ENCODE peak calls at places on chromosomes 2 and 18, in eight cellular contexts. U, P, F, Z, O, B, D and J are unnamed samples.

GRCh38 chr2:47173986-47174730 is 19.1 kb upstream of the STPG4 start:
- DNase-seq in B (no peak), O (no peak), U (no peak), P (no peak), F (no peak), D (no peak), Z (no peak), J (no peak)

GRCh38 chr18:70288851-70289328 is at the start of gene SOCS6:
- DNase-seq in B (peak; percentile 70), P (peak; percentile 88), Z (peak; percentile 31), D (peak; percentile 67), F (peak; percentile 57), O (peak; percentile 43), U (peak; percentile 59), J (no peak)

GRCh38 chr2:102385522-102385921 is 29.9 kb downstream of the IL18R1 start:
- DNase-seq in U (no peak), O (no peak), B (no peak), D (no peak), Z (no peak), P (no peak), F (no peak), J (no peak)

GRCh38 chr2:209579236-209579749 is 155.4 kb downstream of the MAP2 start:
- DNase-seq in B (peak; percentile 21), O (peak; percentile 5), D (no peak), P (peak; percentile 66), F (peak; percentile 31), U (peak; percentile 34), Z (no peak), J (no peak)

GRCh38 chr2:45986509-45986908 is 310.7 kb upstream of the EPAS1 start:
- DNase-seq in U (no peak), D (no peak), F (no peak), P (no peak), O (no peak), B (no peak), Z (no peak), J (no peak)

GRCh38 chr2:37588316-37588777 is 83.1 kb downstream of the CDC42EP3 start:
- DNase-seq in U (peak; percentile 38), Z (no peak), B (no peak), O (no peak), F (no peak), P (no peak), D (no peak), J (no peak)

GRCh38 chr2:32228181-32228580 is 36.5 kb downstream of the NLRC4 start:
- DNase-seq in Z (no peak), F (no peak), B (no peak), D (no peak), U (no peak), O (no peak), P (no peak), J (no peak)

GRCh38 chr18:73913505-73913904 is 234.1 kb downstream of the FBXO15 start:
- DNase-seq in P (no peak), F (no peak), B (no peak), Z (no peak), D (no peak), U (no peak), O (no peak), J (no peak)

GRCh38 chr2:163906410-163906809 is 170.6 kb upstream of the FIGN start:
- DNase-seq in O (no peak), B (no peak), Z (no peak), U (no peak), D (no peak), F (no peak), P (no peak), J (no peak)

GRCh38 chr18:30862900-30863299 is 179.6 kb downstream of the DSC3 start:
- DNase-seq in U (no peak), P (no peak), Z (no peak), D (no peak), B (no peak), F (no peak), O (no peak), J (no peak)

GRCh38 chr18:10006261-10006903 is 92.6 kb downstream of the VAPA start:
- DNase-seq in D (no peak), F (no peak), P (no peak), O (peak; percentile 36), Z (peak; percentile 56), B (no peak), U (peak; percentile 70), J (no peak)

GRCh38 chr2:219010162-219010756 is 17.0 kb upstream of the CRYBA2 start:
- DNase-seq in D (no peak), U (no peak), B (peak; percentile 61), O (peak; percentile 7), F (peak; percentile 67), Z (no peak), P (peak; percentile 52), J (no peak)

GRCh38 chr2:236176417-236176816 is 8.2 kb upstream of the GBX2 start:
- DNase-seq in Z (no peak), P (peak; percentile 79), D (no peak), U (peak; percentile 31), B (peak; percentile 62), F (no peak), O (no peak), J (no peak)

GRCh38 chr18:67726882-67727281 is 210.4 kb upstream of the DSEL start:
- DNase-seq in Z (no peak), B (no peak), O (no peak), U (no peak), F (no peak), P (no peak), D (no peak), J (no peak)

GRCh38 chr2:64730551-64731305 is 77.0 kb upstream of the SERTAD2 start:
- DNase-seq in U (peak; percentile 88), O (peak; percentile 66), Z (peak; percentile 71), D (peak; percentile 59), F (no peak), P (peak; percentile 54), B (no peak), J (no peak)

GRCh38 chr18:31513189-31513907 is 15.4 kb downstream of the DSG2 start:
- DNase-seq in U (peak; percentile 21), Z (no peak), O (no peak), P (no peak), B (no peak), D (no peak), F (no peak), J (no peak)

GRCh38 chr18:4450065-4450676 is 4.9 kb downstream of the DLGAP1 start:
- DNase-seq in D (no peak), P (no peak), U (no peak), B (no peak), O (no peak), Z (no peak), F (no peak), J (no peak)

GRCh38 chr18:10860382-10860781 is 289.0 kb downstream of the PIEZO2 start:
- DNase-seq in F (no peak), D (no peak), P (no peak), O (no peak), B (no peak), U (no peak), Z (no peak), J (no peak)

GRCh38 chr2:50484371-50484770 is 547.6 kb downstream of the NRXN1 start:
- DNase-seq in D (no peak), P (no peak), U (no peak), O (no peak), F (no peak), Z (no peak), B (no peak), J (no peak)

DNA sequence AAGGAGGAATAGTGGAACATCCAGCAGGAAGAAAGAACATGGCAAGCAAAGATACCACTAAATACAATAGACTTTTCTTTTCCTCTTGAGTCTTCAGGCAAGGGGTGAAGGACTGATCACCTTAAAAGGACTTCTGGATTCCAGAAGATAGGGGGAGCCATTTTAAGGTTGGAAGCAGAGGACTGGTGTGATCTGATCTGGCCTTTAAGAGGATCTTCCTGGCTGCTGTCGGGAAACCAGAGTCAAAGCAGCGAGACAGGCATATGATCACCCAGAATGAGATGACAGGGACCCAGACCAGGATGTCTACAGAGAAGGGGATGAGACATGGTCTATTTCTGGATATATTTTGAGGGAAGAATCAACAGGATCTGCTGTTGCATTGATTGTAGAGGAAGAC is 558.0 kb downstream of the STK39 start:
- DNase-seq in F (peak; percentile 55), U (no peak), O (no peak), D (no peak), P (peak; percentile 63), B (no peak), Z (no peak), J (no peak)
- TF ChIP-seq CTCF in F (peak; percentile 77), U (no peak), O (no peak), D (no peak), P (peak; percentile 59), B (peak; percentile 40), Z (no peak), J (no peak)

DNA sequence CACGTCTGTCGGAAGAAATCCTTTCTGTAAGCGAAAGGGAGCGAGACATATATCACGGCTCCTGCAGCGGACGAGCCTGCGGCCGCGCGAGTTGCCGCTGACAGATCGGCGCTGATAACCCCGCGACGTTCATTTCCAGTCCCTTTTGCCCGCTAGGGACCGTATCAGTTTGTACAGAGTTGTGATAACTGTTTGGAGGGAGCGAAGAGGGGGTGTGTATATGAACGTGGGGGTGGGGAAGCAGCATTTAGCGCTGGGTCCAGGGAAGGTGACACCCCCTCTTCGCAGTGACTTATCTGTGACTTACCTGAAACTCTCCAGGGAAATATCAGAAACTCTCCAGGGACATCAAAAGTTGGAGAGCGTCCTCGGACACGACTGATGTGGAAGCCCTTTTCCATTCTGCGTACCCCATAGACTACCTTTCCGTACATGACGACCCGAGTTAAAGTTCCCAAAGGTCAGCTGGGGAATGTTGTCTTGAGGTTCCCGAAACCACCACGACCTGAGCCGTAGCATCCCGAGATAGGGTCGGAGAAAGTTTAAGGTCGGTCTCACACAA is 948 bp upstream of the GATA6 start:
- DNase-seq in O (no peak), D (peak; percentile 55), F (peak; percentile 52), P (peak; percentile 76), Z (peak; percentile 40), U (peak; percentile 26), B (peak; percentile 23), J (no peak)
- TF ChIP-seq CTCF in O (no peak), D (no peak), F (no peak), P (peak; percentile 20), Z (no peak), U (no peak), B (no peak), J (no peak)

GRCh38 chr2:227033471-227034148 is 130.4 kb downstream of the COL4A4 start:
- DNase-seq in Z (no peak), F (peak; percentile 89), B (peak; percentile 83), U (peak; percentile 44), P (peak; percentile 76), O (peak; percentile 56), D (no peak), J (no peak)
- TF ChIP-seq CTCF in Z (no peak), F (peak; percentile 93), B (peak; percentile 62), U (peak; percentile 58), P (peak; percentile 91), O (peak; percentile 91), D (no peak), J (no peak)

GRCh38 chr18:52875711-52876110 is 535.7 kb downstream of the DCC start:
- DNase-seq in F (no peak), U (no peak), P (no peak), B (no peak), O (no peak), Z (no peak), D (no peak), J (no peak)

GRCh38 chr18:52874774-52875173 is 534.8 kb downstream of the DCC start:
- DNase-seq in P (no peak), D (no peak), F (no peak), Z (no peak), O (no peak), B (no peak), U (no peak), J (no peak)

GRCh38 chr18:52869349-52869923 is 529.4 kb downstream of the DCC start:
- DNase-seq in Z (no peak), P (no peak), U (no peak), O (no peak), F (no peak), D (no peak), B (no peak), J (no peak)

GRCh38 chr18:52869942-52870907 is 530.2 kb downstream of the DCC start:
- DNase-seq in Z (no peak), P (peak; percentile 54), O (no peak), U (no peak), D (no peak), B (peak; percentile 46), F (peak; percentile 74), J (no peak)
- TF ChIP-seq CTCF in Z (no peak), P (peak; percentile 56), O (no peak), U (no peak), D (no peak), B (no peak), F (peak; percentile 66), J (no peak)